ENCODE peak calls at places on chromosomes 5 and 9, in eight cellular contexts. B is endodermal cell, P is psoas muscle, W is astrocyte of the spinal cord, Q is PC-3, H is bronchial epithelial cell, I is cardiac muscle cell, G is A549. K is an unnamed sample.

GRCh38 chr9:126275386-126276001 is 51.1 kb upstream of the MVB12B start:
- DNase-seq in B (peak), P (no peak), W (peak), Q (no peak), H (no peak), I (peak), G (no peak), K (peak)

GRCh38 chr5:52983731-52984620 is 5.2 kb upstream of the ITGA2 start:
- DNase-seq in B (no peak), P (no peak), W (no peak), Q (peak), H (peak), I (no peak), G (no peak), K (no peak)

GRCh38 chr5:149404746-149405549 is 25.9 kb upstream of the IL17B start:
- DNase-seq in B (peak), P (no peak), W (peak), Q (no peak), H (no peak), I (peak), G (peak), K (no peak)

GRCh38 chr9:30478684-30479083 is 1905.8 kb upstream of the ACO1 start:
- DNase-seq in B (no peak), P (no peak), W (no peak), Q (no peak), H (no peak), I (no peak), G (no peak), K (no peak)

GRCh38 chr5:147918899-147919298 is 12.6 kb upstream of the C5orf46 start:
- DNase-seq in B (no peak), P (no peak), W (no peak), Q (peak), H (peak), I (no peak), G (no peak), K (no peak)

GRCh38 chr9:13064676-13065075 is 214.8 kb downstream of the MPDZ start:
- DNase-seq in B (no peak), P (no peak), W (no peak), Q (no peak), H (no peak), I (no peak), G (no peak), K (no peak)

GRCh38 chr5:139745800-139746690 is 49.6 kb upstream of the PSD2 start:
- DNase-seq in B (peak), P (peak), W (peak), Q (peak), H (peak), I (peak), G (peak), K (no peak)

GRCh38 chr5:14588758-14589543 is 7.4 kb downstream of the OTULINL start:
- DNase-seq in B (no peak), P (no peak), W (no peak), Q (no peak), H (no peak), I (no peak), G (no peak), K (no peak)

GRCh38 chr5:392431-392988 is 50.5 kb upstream of the EXOC3 start:
- DNase-seq in B (peak), P (no peak), W (peak), Q (peak), H (no peak), I (no peak), G (no peak), K (no peak)

GRCh38 chr5:73120222-73121108 is at the start of gene TMEM171:
- DNase-seq in B (peak), P (peak), W (peak), Q (peak), H (peak), I (peak), G (peak), K (no peak)

GRCh38 chr5:31671339-31671741 is 32.4 kb downstream of the PDZD2 start:
- DNase-seq in B (peak), P (peak), W (peak), Q (no peak), H (no peak), I (no peak), G (no peak), K (no peak)

GRCh38 chr9:121999556-121999955 is 93.6 kb downstream of the TTLL11 start:
- DNase-seq in B (peak), P (no peak), W (no peak), Q (no peak), H (no peak), I (no peak), G (no peak), K (no peak)

GRCh38 chr5:81756016-81756415 is 5.1 kb upstream of the SSBP2 start:
- DNase-seq in B (no peak), P (no peak), W (no peak), Q (no peak), H (no peak), I (peak), G (no peak), K (no peak)

GRCh38 chr9:3912817-3913216 is 387.0 kb upstream of the RFX3 start:
- DNase-seq in B (no peak), P (no peak), W (no peak), Q (no peak), H (no peak), I (peak), G (no peak), K (peak)

GRCh38 chr5:67605730-67606585 is 409.4 kb upstream of the CD180 start:
- DNase-seq in B (no peak), P (no peak), W (no peak), Q (no peak), H (no peak), I (no peak), G (no peak), K (no peak)

GRCh38 chr5:165334186-165334585 is 1828.8 kb downstream of the MAT2B start:
- DNase-seq in B (no peak), P (no peak), W (peak), Q (peak), H (peak), I (peak), G (no peak), K (peak)

GRCh38 chr9:125460883-125461475 is 199.4 kb downstream of the GAPVD1 start:
- DNase-seq in B (no peak), P (no peak), W (peak), Q (no peak), H (no peak), I (peak), G (no peak), K (no peak)

GRCh38 chr9:93218671-93219420 is 34.9 kb downstream of the WNK2 start:
- DNase-seq in B (no peak), P (no peak), W (no peak), Q (no peak), H (no peak), I (no peak), G (no peak), K (no peak)

GRCh38 chr9:131098391-131099087 is 2.2 kb downstream of the AIF1L start:
- DNase-seq in B (no peak), P (no peak), W (no peak), Q (no peak), H (no peak), I (no peak), G (no peak), K (no peak)

GRCh38 chr9:86978413-86978812 is 31.1 kb upstream of the GAS1 start:
- DNase-seq in B (no peak), P (no peak), W (peak), Q (no peak), H (no peak), I (peak), G (no peak), K (no peak)

GRCh38 chr9:38066907-38067610 is 2.0 kb downstream of the SHB start:
- DNase-seq in B (peak), P (peak), W (peak), Q (peak), H (peak), I (peak), G (no peak), K (no peak)

GRCh38 chr5:145847499-145848497 is 12.7 kb upstream of the PRELID2 start:
- DNase-seq in B (no peak), P (no peak), W (peak), Q (peak), H (peak), I (peak), G (peak), K (no peak)

GRCh38 chr5:378976-379742 is 57.6 kb downstream of the AHRR start:
- DNase-seq in B (peak), P (no peak), W (peak), Q (peak), H (no peak), I (no peak), G (no peak), K (no peak)

GRCh38 chr9:89548210-89548609 is 50.3 kb upstream of the SEMA4D start:
- DNase-seq in B (peak), P (no peak), W (no peak), Q (no peak), H (no peak), I (no peak), G (no peak), K (no peak)

DNA sequence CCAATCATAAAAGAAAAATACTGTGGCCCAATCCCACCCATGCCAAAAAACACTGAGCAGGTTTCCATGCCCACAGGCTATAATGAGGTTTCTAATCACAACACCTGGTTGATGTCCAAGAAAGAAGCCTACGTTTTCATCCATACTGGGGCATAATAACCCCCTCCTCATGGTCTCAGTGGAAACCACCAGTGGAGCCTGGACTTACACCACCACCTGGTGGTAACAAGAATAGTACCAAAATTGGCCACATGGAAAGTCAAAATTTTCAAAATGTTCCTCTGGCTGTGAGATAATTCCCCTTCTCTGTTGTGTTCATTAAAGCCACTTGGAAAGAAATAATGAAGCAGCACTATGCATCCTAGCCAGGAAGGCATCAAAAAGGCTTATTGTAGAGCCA is 687.3 kb upstream of the ST8SIA4 start:
- DNase-seq in B (peak), P (no peak), W (no peak), Q (peak), H (peak), I (no peak), G (no peak), K (no peak)
- TF ChIP-seq CTCF in B (peak), P (no peak), W (peak), Q (peak), H (peak), I (no peak), G (peak), K (peak)

GRCh38 chr9:136346157-136346481 is 17.4 kb downstream of the DNLZ start:
- DNase-seq in B (no peak), P (no peak), W (no peak), Q (no peak), H (no peak), I (no peak), G (no peak), K (no peak)
- H3K4me3 ChIP-seq in B (no peak), P (no peak), W (no peak), Q (no peak), H (no peak), I (no peak), G (no peak), K (no peak)

DNA sequence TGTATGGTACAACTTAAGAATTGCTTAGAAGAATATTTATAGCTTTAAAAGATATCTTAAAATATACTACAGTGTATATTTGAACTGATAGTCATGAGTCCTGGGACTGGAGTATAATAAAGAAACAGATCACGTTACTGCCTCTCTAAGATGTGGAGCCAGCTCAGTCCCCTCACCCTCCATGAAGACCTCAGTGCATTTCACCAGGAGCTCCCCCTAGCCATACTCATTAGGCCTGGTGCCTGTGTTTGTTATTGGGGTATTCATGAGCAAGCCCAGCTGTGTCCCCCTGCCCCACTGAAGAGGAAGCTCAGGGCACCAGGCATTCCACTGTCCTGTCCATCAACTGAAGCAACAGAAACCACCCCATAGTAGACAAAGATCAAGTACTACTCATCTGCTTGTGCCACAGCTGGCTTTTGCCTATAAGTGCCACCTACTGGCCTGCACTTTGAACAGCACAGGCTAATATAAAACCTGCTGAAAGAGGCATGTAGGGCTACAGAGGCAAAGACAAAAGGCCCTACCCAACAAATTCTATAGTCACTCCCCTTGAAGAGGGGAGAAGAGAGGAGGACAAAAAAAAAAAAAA is 850.2 kb upstream of the NUDT12 start:
- DNase-seq in B (peak), P (no peak), W (peak), Q (peak), H (peak), I (peak), G (peak), K (peak)
- TF ChIP-seq CTCF in B (peak), P (peak), W (peak), Q (peak), H (peak), I (peak), G (peak), K (peak)

GRCh38 chr9:115691686-115692085 is 461.9 kb upstream of the PAPPA start:
- DNase-seq in B (no peak), P (no peak), W (peak), Q (peak), H (peak), I (peak), G (no peak), K (no peak)

GRCh38 chr9:115694014-115694413 is 459.6 kb upstream of the PAPPA start:
- DNase-seq in B (peak), P (no peak), W (peak), Q (peak), H (peak), I (peak), G (peak), K (no peak)

GRCh38 chr9:115689331-115689730 is 464.3 kb upstream of the PAPPA start:
- DNase-seq in B (no peak), P (no peak), W (no peak), Q (no peak), H (no peak), I (no peak), G (no peak), K (no peak)

GRCh38 chr9:115687356-115687755 is 466.2 kb upstream of the PAPPA start:
- DNase-seq in B (no peak), P (no peak), W (no peak), Q (no peak), H (no peak), I (no peak), G (no peak), K (no peak)

GRCh38 chr9:115691097-115691496 is 462.5 kb upstream of the PAPPA start:
- DNase-seq in B (no peak), P (no peak), W (peak), Q (peak), H (peak), I (peak), G (peak), K (peak)
- H3K4me3 ChIP-seq in B (no peak), P (no peak), W (no peak), Q (peak), H (no peak), I (no peak), G (no peak), K (no peak)

GRCh38 chr9:135356796-135357195 is 122.8 kb upstream of the PPP1R26 start:
- DNase-seq in B (no peak), P (no peak), W (no peak), Q (no peak), H (no peak), I (no peak), G (no peak), K (no peak)
- TF ChIP-seq CTCF in B (no peak), P (no peak), W (no peak), Q (no peak), H (no peak), I (no peak), G (no peak), K (no peak)

K was measured in retinal pigment epithelial cell.